ENCODE peak calls at places on chromosomes 16 and 17, in six cellular contexts. One of them, this sample, is unnamed.
A peak's percentile ranks its signal among the peaks of the same experiment; 100 is the strongest.

GRCh38 chr17:41734139-41734948 is at the start of gene HAP1:
- DNase-seq in posterior vena cava: peak; percentile 82
- DNase-seq in left ventricle myocardium superior: peak; percentile 43
- DNase-seq in stimulated activated CD4-positive, alpha-beta T cell treated with anti-CD3 and anti-CD28 coated beads, Interleukin-4, amount 100 ng/mL, for 1 hour: peak; percentile 26
- DNase-seq in cardiac muscle cell: peak; percentile 63
- DNase-seq in activated T-cell treated with anti-CD3 and anti-CD28 coated beads for 1 hour: no peak
- DNase-seq in this sample: peak; percentile 92

GRCh38 chr17:49338883-49339282 is 23.2 kb downstream of the ZNF652 start:
- DNase-seq in posterior vena cava: no peak
- DNase-seq in left ventricle myocardium superior: no peak
- DNase-seq in stimulated activated CD4-positive, alpha-beta T cell treated with anti-CD3 and anti-CD28 coated beads, Interleukin-4, amount 100 ng/mL, for 1 hour: no peak
- DNase-seq in cardiac muscle cell: peak; percentile 16
- DNase-seq in activated T-cell treated with anti-CD3 and anti-CD28 coated beads for 1 hour: no peak
- DNase-seq in this sample: no peak

GRCh38 chr17:34163681-34164080 is 91.4 kb upstream of the CCL2 start:
- DNase-seq in posterior vena cava: no peak
- DNase-seq in left ventricle myocardium superior: no peak
- DNase-seq in stimulated activated CD4-positive, alpha-beta T cell treated with anti-CD3 and anti-CD28 coated beads, Interleukin-4, amount 100 ng/mL, for 1 hour: no peak
- DNase-seq in cardiac muscle cell: peak; percentile 32
- DNase-seq in activated T-cell treated with anti-CD3 and anti-CD28 coated beads for 1 hour: no peak
- DNase-seq in this sample: no peak

GRCh38 chr17:80393491-80393890 is 21.5 kb upstream of the ENDOV start:
- DNase-seq in posterior vena cava: no peak
- DNase-seq in left ventricle myocardium superior: no peak
- DNase-seq in stimulated activated CD4-positive, alpha-beta T cell treated with anti-CD3 and anti-CD28 coated beads, Interleukin-4, amount 100 ng/mL, for 1 hour: no peak
- DNase-seq in cardiac muscle cell: no peak
- DNase-seq in activated T-cell treated with anti-CD3 and anti-CD28 coated beads for 1 hour: no peak
- DNase-seq in this sample: no peak

GRCh38 chr17:14118951-14119350 is 49.6 kb downstream of the COX10 start:
- DNase-seq in posterior vena cava: no peak
- DNase-seq in left ventricle myocardium superior: no peak
- DNase-seq in stimulated activated CD4-positive, alpha-beta T cell treated with anti-CD3 and anti-CD28 coated beads, Interleukin-4, amount 100 ng/mL, for 1 hour: no peak
- DNase-seq in cardiac muscle cell: no peak
- DNase-seq in activated T-cell treated with anti-CD3 and anti-CD28 coated beads for 1 hour: no peak
- DNase-seq in this sample: no peak

GRCh38 chr17:77923776-77924513 is 34.6 kb upstream of the TNRC6C start:
- DNase-seq in posterior vena cava: no peak
- DNase-seq in left ventricle myocardium superior: no peak
- DNase-seq in stimulated activated CD4-positive, alpha-beta T cell treated with anti-CD3 and anti-CD28 coated beads, Interleukin-4, amount 100 ng/mL, for 1 hour: no peak
- DNase-seq in cardiac muscle cell: no peak
- DNase-seq in activated T-cell treated with anti-CD3 and anti-CD28 coated beads for 1 hour: no peak
- DNase-seq in this sample: no peak

GRCh38 chr16:1938316-1938715 is 4.7 kb downstream of the MSRB1 start:
- DNase-seq in posterior vena cava: no peak
- DNase-seq in left ventricle myocardium superior: no peak
- DNase-seq in stimulated activated CD4-positive, alpha-beta T cell treated with anti-CD3 and anti-CD28 coated beads, Interleukin-4, amount 100 ng/mL, for 1 hour: no peak
- DNase-seq in cardiac muscle cell: no peak
- DNase-seq in activated T-cell treated with anti-CD3 and anti-CD28 coated beads for 1 hour: no peak
- DNase-seq in this sample: no peak

GRCh38 chr16:54283735-54284318 is 2.8 kb downstream of the IRX3 start:
- DNase-seq in posterior vena cava: no peak
- DNase-seq in left ventricle myocardium superior: peak; percentile 39
- DNase-seq in stimulated activated CD4-positive, alpha-beta T cell treated with anti-CD3 and anti-CD28 coated beads, Interleukin-4, amount 100 ng/mL, for 1 hour: no peak
- DNase-seq in cardiac muscle cell: no peak
- DNase-seq in activated T-cell treated with anti-CD3 and anti-CD28 coated beads for 1 hour: no peak
- DNase-seq in this sample: peak; percentile 60

GRCh38 chr17:47279062-47279801 is 25.6 kb downstream of the ITGB3 start:
- DNase-seq in posterior vena cava: peak; percentile 90
- DNase-seq in left ventricle myocardium superior: peak; percentile 76
- DNase-seq in stimulated activated CD4-positive, alpha-beta T cell treated with anti-CD3 and anti-CD28 coated beads, Interleukin-4, amount 100 ng/mL, for 1 hour: no peak
- DNase-seq in cardiac muscle cell: peak; percentile 9
- DNase-seq in activated T-cell treated with anti-CD3 and anti-CD28 coated beads for 1 hour: no peak
- DNase-seq in this sample: no peak